ENCODE peak calls at places on chromosome 13, in four cellular contexts. O is midbrain, X is adrenal gland, P is mucosa of descending colon. K is an unnamed sample.

GRCh38 chr13:99969368-99969933 is 2.1 kb downstream of the ZIC5 start:
- DNase-seq in O (no peak), X (no peak), P (no peak), K (no peak)

GRCh38 chr13:98475521-98475920 is 101.4 kb downstream of the STK24 start:
- DNase-seq in P (no peak), X (no peak), O (no peak), K (no peak)

GRCh38 chr13:31172535-31172934 is 10.8 kb upstream of the HSPH1 start:
- DNase-seq in P (no peak), O (no peak), X (no peak), K (no peak)

GRCh38 chr13:90201198-90201597 is 1146.3 kb upstream of the MIR17HG start:
- DNase-seq in X (no peak), O (no peak), P (no peak), K (no peak)

GRCh38 chr13:109204252-109204651 is 574.8 kb downstream of the MYO16 start:
- DNase-seq in X (no peak), O (no peak), P (no peak), K (no peak)

GRCh38 chr13:108086678-108087077 is 128.7 kb downstream of the LIG4 start:
- DNase-seq in P (no peak), X (no peak), O (no peak), K (no peak)

GRCh38 chr13:39976481-39976880 is 321.0 kb downstream of the COG6 start:
- DNase-seq in X (no peak), O (no peak), P (no peak), K (no peak)

GRCh38 chr13:80235131-80235530 is 105.8 kb downstream of the SPRY2 start:
- DNase-seq in P (no peak), O (peak; percentile 7), X (no peak), K (no peak)

GRCh38 chr13:113022391-113023216 is 53.6 kb downstream of the MCF2L start:
- DNase-seq in O (no peak), P (no peak), X (no peak), K (no peak)

GRCh38 chr13:94641432-94641941 is 39.8 kb downstream of the GPR180 start:
- DNase-seq in P (no peak), X (no peak), O (no peak), K (no peak)

K was measured in globus pallidus.